ENCODE peak calls at places on chromosomes 6 and 20, in seven cellular contexts. O, J, P, C, W, Q and I are unnamed samples.

GRCh38 chr6:144134176-144134575 is 16.1 kb upstream of the STX11 start:
- DNase-seq in Q (no peak), O (peak), C (no peak), P (no peak), W (no peak), J (no peak), I (no peak)

GRCh38 chr6:125197795-125198269 is 44.3 kb downstream of the TPD52L1 start:
- DNase-seq in Q (no peak), O (peak), P (peak), J (no peak), W (no peak), C (peak), I (no peak)

GRCh38 chr6:62445521-62445920 is 159.5 kb upstream of the KHDRBS2 start:
- DNase-seq in W (no peak), J (no peak), P (no peak), C (no peak), O (no peak), Q (no peak), I (no peak)

GRCh38 chr6:47256361-47256760 is 53.3 kb downstream of the TNFRSF21 start:
- DNase-seq in C (no peak), J (no peak), O (no peak), Q (no peak), W (peak), P (no peak), I (no peak)

GRCh38 chr20:43458422-43458924 is 777 bp downstream of the SRSF6 start:
- DNase-seq in C (peak), O (peak), J (peak), W (peak), P (peak), Q (no peak), I (peak)

GRCh38 chr6:157716553-157716952 is 106.5 kb upstream of the SNX9 start:
- DNase-seq in Q (no peak), C (no peak), P (no peak), J (no peak), W (no peak), O (no peak), I (no peak)

GRCh38 chr6:129865013-129865412 is 3.9 kb upstream of the TMEM244 start:
- DNase-seq in O (no peak), W (no peak), J (no peak), P (no peak), C (no peak), Q (no peak), I (no peak)

GRCh38 chr6:167221408-167222201 is 63.8 kb upstream of the GPR31 start:
- DNase-seq in Q (no peak), P (no peak), C (no peak), W (no peak), J (no peak), O (no peak), I (no peak)

GRCh38 chr6:143955971-143956370 is 52.1 kb downstream of the PLAGL1 start:
- DNase-seq in P (no peak), Q (no peak), W (no peak), J (no peak), C (no peak), O (peak), I (no peak)

GRCh38 chr6:17820055-17820454 is 113.3 kb upstream of the NUP153 start:
- DNase-seq in C (peak), J (no peak), Q (no peak), W (no peak), O (peak), P (peak), I (peak)

GRCh38 chr6:157346371-157346770 is 23.1 kb upstream of the TMEM242 start:
- DNase-seq in Q (no peak), P (no peak), J (no peak), O (no peak), W (no peak), C (no peak), I (no peak)

GRCh38 chr6:81793811-81794210 is 41.3 kb upstream of the TENT5A start:
- DNase-seq in C (no peak), O (peak), J (no peak), W (no peak), Q (no peak), P (peak), I (no peak)

GRCh38 chr20:15042723-15043122 is 705.3 kb upstream of the FLRT3 start:
- DNase-seq in W (no peak), P (no peak), Q (no peak), C (no peak), J (no peak), O (no peak), I (no peak)

GRCh38 chr6:160174681-160175080 is 53.1 kb downstream of the SLC22A1 start:
- DNase-seq in C (peak), Q (no peak), W (no peak), P (no peak), J (no peak), O (no peak), I (no peak)

GRCh38 chr6:148509789-148510581 is 167.3 kb downstream of the SASH1 start:
- DNase-seq in J (no peak), W (peak), P (peak), Q (no peak), O (peak), C (peak), I (no peak)

GRCh38 chr20:46810442-46811327 is 84.0 kb upstream of the EYA2 start:
- DNase-seq in J (no peak), O (no peak), P (no peak), W (no peak), Q (no peak), C (no peak), I (no peak)

GRCh38 chr6:28875348-28875747 is 48.4 kb downstream of the TRIM27 start:
- DNase-seq in O (no peak), W (no peak), P (no peak), J (no peak), Q (no peak), C (no peak), I (no peak)
- H2BK120ac ChIP-seq in O (no peak), W (no peak), P (no peak), J (no peak), Q (no peak), C (no peak), I (no peak)

DNA sequence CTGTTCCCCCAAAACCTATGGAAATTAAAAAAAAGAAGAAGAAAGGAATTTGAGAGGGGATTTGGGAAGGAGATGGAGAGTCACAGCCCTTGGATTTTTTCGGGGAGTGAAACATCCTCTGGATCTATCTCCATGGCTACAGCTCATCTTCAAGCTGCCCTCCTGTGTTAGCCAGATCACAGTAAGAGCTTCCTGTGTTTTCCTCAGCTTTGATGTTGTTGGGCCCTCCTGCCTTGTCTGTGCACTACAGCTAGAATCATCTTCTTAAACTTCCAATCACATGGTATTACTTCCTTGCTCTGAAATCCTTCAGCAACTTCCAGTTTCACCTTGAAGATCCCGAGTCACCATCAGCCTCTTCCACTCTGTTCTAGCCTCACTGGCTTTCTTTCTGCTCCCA is 207.8 kb upstream of the ZFP64 start:
- DNase-seq in O (no peak), W (no peak), J (no peak), Q (no peak), P (no peak), C (no peak), I (no peak)
- H2BK120ac ChIP-seq in O (no peak), W (no peak), J (no peak), Q (no peak), P (no peak), C (no peak), I (no peak)

DNA sequence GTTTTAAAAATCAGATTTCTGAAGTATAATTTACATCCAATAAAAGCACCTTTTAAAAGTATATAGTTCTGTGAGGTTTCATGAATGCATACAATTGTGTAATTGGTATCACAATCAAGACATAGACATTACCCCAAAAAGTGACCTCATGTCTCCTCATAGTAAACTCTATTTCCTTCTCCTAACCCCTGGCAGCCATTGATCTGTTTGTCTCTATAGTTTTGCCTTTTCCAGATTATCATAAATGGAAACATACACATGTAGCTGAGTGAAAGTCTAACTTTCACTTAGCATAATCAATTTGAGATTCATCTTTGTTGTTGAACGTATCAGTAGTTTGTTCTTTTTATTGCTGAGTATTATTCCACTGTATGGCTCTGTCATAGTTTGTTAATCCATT is 57.6 kb downstream of the SUN5 start:
- DNase-seq in O (no peak), P (no peak), W (no peak), C (no peak), J (no peak), Q (no peak), I (no peak)
- H2BK120ac ChIP-seq in O (no peak), P (no peak), W (no peak), C (no peak), J (no peak), Q (no peak), I (no peak)

GRCh38 chr6:35230950-35231349 is 17.2 kb downstream of the SCUBE3 start:
- DNase-seq in P (no peak), J (no peak), C (no peak), Q (no peak), W (no peak), O (no peak), I (no peak)

GRCh38 chr6:35229304-35229703 is 15.5 kb downstream of the SCUBE3 start:
- DNase-seq in Q (no peak), P (no peak), J (no peak), W (peak), C (no peak), O (no peak), I (no peak)

GRCh38 chr6:35230498-35230897 is 16.7 kb downstream of the SCUBE3 start:
- DNase-seq in W (no peak), P (no peak), C (no peak), J (no peak), O (no peak), Q (no peak), I (no peak)

GRCh38 chr6:35231563-35231962 is 17.8 kb downstream of the SCUBE3 start:
- DNase-seq in Q (no peak), P (no peak), J (no peak), O (no peak), C (no peak), W (no peak), I (no peak)

GRCh38 chr6:35228483-35228882 is 14.7 kb downstream of the SCUBE3 start:
- DNase-seq in J (no peak), Q (no peak), C (no peak), W (no peak), O (no peak), P (no peak), I (no peak)
- H2BK120ac ChIP-seq in J (no peak), Q (no peak), C (no peak), W (no peak), O (no peak), P (no peak), I (no peak)

GRCh38 chr6:138514860-138515540 is 15.7 kb upstream of the NHSL1 start:
- DNase-seq in O (no peak), P (no peak), C (no peak), W (no peak), J (no peak), Q (no peak), I (no peak)

GRCh38 chr6:138515657-138516056 is 16.4 kb upstream of the NHSL1 start:
- DNase-seq in J (no peak), C (no peak), Q (no peak), O (no peak), P (no peak), W (no peak), I (no peak)

GRCh38 chr6:138520463-138520862 is 21.2 kb upstream of the NHSL1 start:
- DNase-seq in Q (no peak), P (peak), C (no peak), W (peak), O (no peak), J (no peak), I (no peak)

GRCh38 chr6:138518054-138518453 is 18.8 kb upstream of the NHSL1 start:
- DNase-seq in Q (no peak), C (no peak), J (no peak), P (no peak), W (no peak), O (no peak), I (no peak)

DNA sequence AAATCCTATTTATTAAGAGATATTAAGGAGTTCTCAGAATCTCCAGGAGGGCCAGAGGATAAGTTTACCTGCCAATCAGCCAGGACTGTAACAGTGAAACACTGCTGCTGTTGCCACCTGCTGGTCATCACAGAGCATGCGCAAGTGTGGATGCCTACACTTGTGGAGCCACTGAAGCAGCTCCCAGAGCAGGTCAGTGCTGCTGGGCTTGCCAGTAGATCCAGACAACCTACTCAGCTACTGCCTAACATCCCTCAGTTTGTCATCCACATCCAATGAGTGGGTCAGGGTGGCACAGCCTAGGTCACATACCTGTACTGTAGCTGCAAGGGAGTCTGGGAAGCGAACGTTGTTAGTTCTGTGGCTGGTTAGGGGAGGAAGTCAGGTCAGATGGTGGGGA is 18.3 kb upstream of the NHSL1 start:
- DNase-seq in C (peak), W (peak), O (peak), J (no peak), P (peak), Q (peak), I (peak)
- H2BK120ac ChIP-seq in C (no peak), W (no peak), O (no peak), J (no peak), P (no peak), Q (no peak), I (no peak)

DNA sequence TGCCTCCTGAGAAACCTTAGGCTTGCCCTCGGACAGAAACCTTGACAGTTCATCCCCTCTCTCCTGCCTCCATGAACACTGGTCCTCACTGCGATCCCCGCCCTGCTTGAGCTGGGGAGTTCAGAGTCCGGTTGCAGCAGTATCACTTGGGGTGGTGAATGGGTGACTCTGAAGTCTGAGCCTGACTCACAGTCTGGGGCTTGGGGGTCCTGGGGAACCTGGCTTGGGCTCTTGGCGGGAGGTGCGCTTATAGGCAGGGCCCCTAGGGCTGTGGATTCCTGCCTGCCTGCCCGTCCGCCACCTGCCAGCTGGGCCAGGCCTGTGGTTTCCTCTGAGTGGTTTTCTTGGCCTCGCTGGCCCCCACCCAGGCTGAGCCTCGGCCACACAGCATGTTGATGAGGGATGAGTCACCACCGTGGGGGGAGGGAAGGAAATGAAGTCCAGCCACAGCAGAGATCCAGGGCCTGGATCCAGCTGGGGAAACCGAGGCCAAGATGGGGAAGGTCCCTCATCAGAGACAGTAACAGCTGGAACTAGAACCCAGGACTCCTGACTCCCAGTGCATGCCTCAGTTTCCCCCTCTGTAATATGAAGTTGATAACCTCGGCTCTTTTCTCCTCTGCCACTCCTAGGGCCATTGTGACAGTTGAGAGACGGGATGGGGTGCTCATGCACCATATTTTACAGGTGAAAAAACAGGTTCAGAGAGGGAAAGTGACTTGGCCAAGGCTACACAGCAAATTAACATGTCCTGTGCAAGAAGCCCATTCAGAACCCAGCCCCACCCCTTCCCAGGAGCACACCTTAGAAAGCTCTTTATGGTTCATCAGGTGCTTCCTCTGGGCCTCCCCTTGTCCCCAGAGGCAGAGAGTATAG is 9.2 kb downstream of the FOXS1 start:
- DNase-seq in J (no peak), C (peak), P (peak), W (peak), Q (no peak), O (peak), I (no peak)
- H2BK120ac ChIP-seq in J (no peak), C (no peak), P (no peak), W (no peak), Q (no peak), O (peak), I (no peak)